ENCODE peak calls at places on chromosomes 13 and 19, in ten cellular contexts. V, M, Z, F, G, E, Q, X, D and L are unnamed samples.

GRCh38 chr19:33259532-33259931 is 33.9 kb upstream of the SLC7A10 start:
- DNase-seq in G (no peak), Q (peak), M (no peak), X (no peak), E (no peak), D (no peak), V (no peak), Z (no peak), F (no peak), L (no peak)

GRCh38 chr19:53961523-53962345 is 1.0 kb upstream of the CACNG8 start:
- DNase-seq in V (no peak), D (peak), Z (no peak), Q (no peak), G (no peak), E (no peak), F (no peak), X (no peak), M (no peak), L (no peak)

GRCh38 chr13:42747399-42747873 is 33.9 kb upstream of the FAM216B start:
- DNase-seq in E (no peak), Z (no peak), M (no peak), D (no peak), V (peak), Q (no peak), X (no peak), F (no peak), G (peak), L (no peak)

GRCh38 chr13:60164490-60164889 is 762 bp upstream of the DIAPH3 start:
- DNase-seq in M (no peak), F (no peak), G (no peak), E (peak), X (no peak), Q (no peak), V (no peak), Z (no peak), D (no peak), L (no peak)

GRCh38 chr13:98581971-98582702 is 5.2 kb upstream of the STK24 start:
- DNase-seq in G (no peak), F (no peak), X (no peak), E (no peak), V (no peak), Q (no peak), Z (no peak), M (no peak), D (no peak), L (no peak)

GRCh38 chr19:49133621-49134454 is 14.5 kb downstream of the PPFIA3 start:
- DNase-seq in V (no peak), Z (peak), M (no peak), E (no peak), F (peak), D (no peak), G (no peak), X (peak), Q (no peak), L (peak)

GRCh38 chr19:18507021-18507726 is 14.7 kb downstream of the ELL start:
- DNase-seq in V (no peak), X (peak), D (no peak), E (no peak), G (no peak), Z (peak), F (no peak), M (no peak), Q (peak), L (no peak)

GRCh38 chr19:12574036-12574435 is 22.8 kb upstream of the ZNF564 start:
- DNase-seq in M (no peak), D (no peak), Q (peak), G (no peak), V (no peak), F (no peak), E (no peak), X (no peak), Z (no peak), L (no peak)

GRCh38 chr19:3609779-3610719 is 3.4 kb upstream of the TBXA2R start:
- DNase-seq in Z (no peak), V (no peak), F (no peak), M (no peak), G (no peak), X (no peak), D (no peak), E (no peak), Q (peak), L (no peak)

GRCh38 chr13:98959299-98959698 is 18.6 kb downstream of the DOCK9 start:
- DNase-seq in E (no peak), D (no peak), V (no peak), M (no peak), X (no peak), F (no peak), G (no peak), Q (no peak), Z (no peak), L (no peak)

GRCh38 chr13:89846890-89847585 is 1500.4 kb upstream of the MIR17HG start:
- DNase-seq in Q (no peak), E (no peak), X (no peak), D (no peak), F (no peak), V (no peak), G (no peak), Z (no peak), M (no peak), L (no peak)

GRCh38 chr19:5907216-5907615 is 2.5 kb downstream of the VMAC start:
- DNase-seq in M (no peak), V (no peak), X (no peak), Z (no peak), G (no peak), D (no peak), F (no peak), Q (no peak), E (no peak), L (peak)

GRCh38 chr19:56142087-56142787 is 1.1 kb downstream of the ZNF444 start:
- DNase-seq in E (no peak), V (no peak), F (no peak), Q (no peak), M (no peak), G (no peak), D (no peak), X (peak), Z (no peak), L (no peak)

GRCh38 chr13:25645681-25646080 is 273.9 kb downstream of the ATP8A2 start:
- DNase-seq in F (no peak), G (no peak), Q (no peak), V (no peak), M (no peak), E (no peak), Z (no peak), X (no peak), D (no peak), L (no peak)

GRCh38 chr19:9523885-9524474 is 14.5 kb downstream of the ZNF426 start:
- DNase-seq in Z (no peak), D (no peak), X (no peak), M (no peak), Q (no peak), G (no peak), V (no peak), E (no peak), F (no peak), L (no peak)

GRCh38 chr19:37506387-37507166 is at the start of gene ZNF793:
- DNase-seq in M (peak), G (peak), Z (peak), X (peak), V (peak), F (peak), Q (no peak), E (no peak), D (peak), L (peak)

GRCh38 chr19:18102916-18103542 is 5.5 kb downstream of the MAST3 start:
- DNase-seq in E (no peak), Z (no peak), M (no peak), F (no peak), X (no peak), G (no peak), V (no peak), Q (no peak), D (no peak), L (no peak)

GRCh38 chr19:2477732-2478191 is 1.8 kb downstream of the GADD45B start:
- DNase-seq in Q (peak), M (no peak), V (no peak), X (no peak), D (no peak), G (no peak), E (peak), Z (peak), F (peak), L (peak)

GRCh38 chr13:60671386-60671785 is 274.4 kb downstream of the TDRD3 start:
- DNase-seq in Q (no peak), Z (no peak), G (no peak), M (no peak), E (no peak), X (no peak), V (no peak), D (no peak), F (no peak), L (no peak)

GRCh38 chr19:34867631-34868030 is 59.1 kb upstream of the ZNF30 start:
- DNase-seq in M (no peak), D (no peak), Z (no peak), Q (no peak), F (no peak), X (no peak), E (no peak), G (no peak), V (no peak), L (no peak)

GRCh38 chr19:29278716-29279115 is 65.8 kb upstream of the UQCRFS1 start:
- DNase-seq in E (no peak), Q (no peak), M (no peak), V (no peak), G (no peak), X (no peak), Z (no peak), F (no peak), D (no peak), L (no peak)

GRCh38 chr19:2045501-2046045 is 5.5 kb downstream of the MKNK2 start:
- DNase-seq in V (no peak), Z (no peak), Q (no peak), F (no peak), G (no peak), M (no peak), D (no peak), X (peak), E (no peak), L (no peak)

GRCh38 chr19:13985771-13986347 is 20.3 kb downstream of the RFX1 start:
- DNase-seq in E (no peak), Z (no peak), M (no peak), G (no peak), V (no peak), X (no peak), D (no peak), Q (no peak), F (no peak), L (no peak)